ENCODE peak calls at places on chromosomes 16 and 17, in nine cellular contexts. Y, J, Q, C, F, W, M, A and X are unnamed samples.

GRCh38 chr17:63626551-63627228 is 4.5 kb downstream of the MAP3K3 start:
- DNase-seq in Y (no peak), F (no peak), J (no peak), W (no peak), M (no peak), Q (no peak), C (no peak), A (peak; percentile 34), X (no peak)

GRCh38 chr17:45672301-45672700 is 111.8 kb upstream of the CRHR1 start:
- DNase-seq in M (no peak), A (no peak), Y (no peak), Q (no peak), W (peak; percentile 61), C (no peak), F (no peak), J (no peak), X (no peak)

GRCh38 chr17:77049440-77049839 is 91.3 kb upstream of the SEC14L1 start:
- DNase-seq in M (no peak), F (no peak), Y (no peak), J (no peak), W (no peak), A (no peak), Q (no peak), C (no peak), X (no peak)

GRCh38 chr17:75260679-75261335 is 599 bp downstream of the GGA3 start:
- DNase-seq in C (no peak), Y (no peak), F (no peak), J (no peak), W (no peak), M (no peak), Q (no peak), A (peak; percentile 24), X (no peak)

GRCh38 chr17:61314368-61315078 is 85.1 kb upstream of the TBX2 start:
- DNase-seq in Y (no peak), F (peak; percentile 54), C (peak; percentile 50), J (no peak), A (peak; percentile 60), Q (no peak), M (no peak), W (peak; percentile 52), X (peak; percentile 95)

GRCh38 chr17:77445908-77446535 is 305.3 kb downstream of the SEC14L1 start:
- DNase-seq in J (no peak), Y (peak; percentile 93), F (no peak), Q (no peak), M (no peak), W (no peak), C (no peak), A (peak; percentile 56), X (no peak)

GRCh38 chr16:58198739-58199411 is 969 bp upstream of the CSNK2A2 start:
- DNase-seq in F (no peak), M (no peak), Y (no peak), Q (no peak), A (no peak), C (no peak), W (peak; percentile 47), J (no peak), X (no peak)

GRCh38 chr17:21505819-21506815 is 130.0 kb downstream of the KCNJ12 start:
- DNase-seq in C (no peak), W (peak; percentile 45), F (no peak), A (no peak), Y (no peak), Q (no peak), M (no peak), J (no peak), X (no peak)

GRCh38 chr16:69179255-69180010 is 7.5 kb upstream of the SNTB2 start:
- DNase-seq in M (no peak), Y (no peak), C (peak; percentile 55), W (no peak), F (peak; percentile 95), J (peak; percentile 89), A (peak; percentile 84), Q (no peak), X (no peak)

GRCh38 chr17:45409659-45410076 is 23.0 kb downstream of the ARHGAP27 start:
- DNase-seq in M (no peak), J (no peak), Q (no peak), W (peak; percentile 59), C (no peak), Y (peak; percentile 83), F (no peak), A (no peak), X (no peak)

GRCh38 chr17:40134184-40134583 is 6.2 kb upstream of the CASC3 start:
- DNase-seq in W (no peak), F (no peak), J (no peak), A (no peak), Q (no peak), C (no peak), M (no peak), Y (no peak), X (no peak)

GRCh38 chr17:80795737-80796136 is 195.9 kb upstream of the CHMP6 start:
- DNase-seq in J (peak; percentile 74), W (peak; percentile 38), Q (no peak), M (no peak), Y (peak; percentile 80), C (peak; percentile 71), F (peak; percentile 77), A (no peak), X (peak; percentile 63)

GRCh38 chr17:55321507-55322064 is 56.8 kb downstream of the HLF start:
- DNase-seq in J (no peak), C (no peak), F (no peak), M (no peak), Y (no peak), W (peak; percentile 2), Q (no peak), A (no peak), X (no peak)

GRCh38 chr17:50547035-50547735 is at the start of gene SPATA20:
- DNase-seq in W (peak; percentile 98), J (peak; percentile 96), F (peak; percentile 91), A (peak; percentile 84), C (peak; percentile 93), M (peak; percentile 29), Y (peak; percentile 96), Q (peak; percentile 92), X (peak; percentile 92)
- H3K27ac ChIP-seq in W (no peak within 1 kb of the TSS), J (peak within 1 kb of the TSS; percentile 84), F (peak within 1 kb of the TSS; percentile 34), A (peak within 1 kb of the TSS; percentile 65), C (peak within 1 kb of the TSS; percentile 78), M (peak within 1 kb of the TSS; percentile 81), Y (peak within 1 kb of the TSS; percentile 89), Q (no peak within 1 kb of the TSS), X (peak within 1 kb of the TSS; percentile 89)

DNA sequence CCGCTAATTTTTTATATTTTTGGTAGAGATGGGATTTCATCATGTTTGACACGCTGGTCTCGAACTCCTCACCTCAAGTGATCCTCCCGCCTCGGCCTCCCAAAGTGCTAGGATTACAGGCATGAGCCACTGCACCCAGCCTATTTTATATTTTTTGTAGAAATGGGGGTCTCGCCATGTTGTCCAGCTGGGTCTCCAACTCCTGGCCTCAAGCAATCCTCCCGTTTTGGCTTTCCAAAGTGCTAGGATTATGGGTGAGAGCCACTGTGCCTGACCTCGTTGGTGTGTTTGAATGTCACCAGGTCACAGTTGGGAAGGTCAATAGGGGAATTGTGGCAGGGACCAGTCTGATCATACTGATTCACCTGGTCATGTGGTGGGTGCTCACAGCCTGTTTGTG is 56.7 kb upstream of the NKD1 start:
- DNase-seq in C (no peak), J (no peak), Y (no peak), F (no peak), W (peak; percentile 2), M (no peak), A (no peak), Q (no peak), X (no peak)
- H3K4me3 ChIP-seq in C (no peak overlapping the region), J (no peak overlapping the region), Y (no peak overlapping the region), F (no peak overlapping the region), W (no peak overlapping the region), M (no peak overlapping the region), A (no peak overlapping the region), Q (no peak overlapping the region), X (no peak overlapping the region)

DNA sequence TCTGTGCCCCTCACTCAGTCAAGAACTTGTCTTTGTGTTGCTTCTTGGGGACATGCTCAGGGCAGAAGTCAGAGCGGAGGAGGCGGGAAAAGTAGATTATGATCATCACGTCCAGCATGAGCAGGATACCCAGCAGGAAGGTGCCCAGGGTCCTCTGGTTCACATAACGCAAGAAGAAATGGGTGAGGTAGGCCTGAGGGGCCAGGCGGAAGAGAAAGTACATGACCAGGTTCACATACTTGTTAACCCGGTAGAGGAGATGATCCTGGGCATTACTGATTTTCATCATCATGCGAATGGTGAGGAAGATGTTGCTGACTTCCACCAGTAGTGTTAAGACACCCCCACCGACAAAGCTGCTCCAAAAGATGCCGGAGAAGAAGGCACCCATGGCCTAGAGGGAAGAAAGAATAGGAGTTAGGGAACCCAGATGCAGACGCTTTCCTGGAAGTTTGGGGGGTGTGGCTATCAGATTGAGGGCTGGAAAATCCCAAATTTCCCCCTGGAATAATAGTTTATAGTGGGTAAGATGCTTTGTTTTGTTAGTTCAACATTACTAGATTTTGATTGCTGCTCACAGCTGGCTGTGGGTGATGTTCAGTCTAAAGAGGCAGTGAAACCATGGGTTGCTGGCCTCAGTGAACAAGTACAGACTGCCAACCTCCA is 1.4 kb downstream of the TLCD1 start:
- DNase-seq in F (no peak), W (peak; percentile 75), Y (no peak), Q (no peak), C (no peak), A (no peak), M (no peak), J (no peak), X (no peak)
- H3K27ac ChIP-seq in F (no peak overlapping the region), W (no peak overlapping the region), Y (no peak overlapping the region), Q (peak overlapping the region; percentile 89), C (no peak overlapping the region), A (no peak overlapping the region), M (peak overlapping the region; percentile 98), J (peak overlapping the region; percentile 99), X (no peak overlapping the region)

DNA sequence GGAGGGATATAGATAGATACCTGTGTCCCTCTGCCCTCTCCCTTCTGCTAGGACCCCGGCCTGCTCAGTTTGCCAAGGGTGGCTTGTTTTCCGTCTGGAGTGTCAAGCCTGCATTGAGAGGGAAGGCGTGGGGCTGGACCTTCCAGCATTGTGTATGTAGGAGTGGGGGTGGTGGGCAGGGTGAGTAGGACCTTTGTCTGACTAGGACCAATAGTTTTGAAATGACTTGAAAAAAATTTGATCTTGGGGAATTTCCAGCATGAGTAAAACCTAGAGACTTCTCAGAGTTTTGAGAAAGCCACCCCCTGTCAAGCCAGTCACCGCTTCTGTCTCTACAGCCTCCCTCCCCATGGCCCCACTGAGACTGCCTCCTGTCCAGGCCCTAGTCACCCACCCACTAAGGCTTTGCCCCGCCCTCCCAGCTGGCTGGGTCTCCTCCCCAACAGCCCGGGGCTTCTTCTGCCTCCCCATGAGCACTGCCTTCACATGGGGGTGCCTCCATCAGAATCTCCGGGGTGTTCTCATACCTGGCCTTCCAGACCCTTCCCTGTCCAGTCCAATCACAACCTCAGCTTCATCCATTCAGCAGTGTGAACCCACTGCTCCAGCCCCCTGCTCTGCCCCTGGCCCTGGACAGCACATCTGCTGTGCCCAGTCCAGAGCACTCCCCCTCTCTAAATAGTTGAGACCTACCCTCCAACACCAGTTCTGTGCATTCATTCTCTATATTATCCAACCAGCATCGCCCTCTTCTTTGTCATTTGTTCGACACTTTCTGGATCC is 207.0 kb downstream of the MSI2 start:
- DNase-seq in Q (no peak), Y (no peak), A (peak; percentile 95), J (no peak), C (no peak), F (no peak), W (no peak), M (no peak), X (no peak)
- H3K4me3 ChIP-seq in Q (no peak overlapping the region), Y (no peak overlapping the region), A (no peak overlapping the region), J (no peak overlapping the region), C (no peak overlapping the region), F (no peak overlapping the region), W (no peak overlapping the region), M (no peak overlapping the region), X (no peak overlapping the region)

GRCh38 chr17:20008242-20009051 is 712 bp upstream of the SPECC1 start:
- DNase-seq in C (peak; percentile 35), Y (peak; percentile 86), W (peak; percentile 86), M (no peak), F (no peak), Q (no peak), J (no peak), A (no peak), X (peak; percentile 78)
- H3K27ac ChIP-seq in C (peak overlapping the region; percentile 86), Y (no peak overlapping the region), W (no peak overlapping the region), M (peak overlapping the region; percentile 87), F (no peak overlapping the region), Q (no peak overlapping the region), J (no peak overlapping the region), A (no peak overlapping the region), X (peak overlapping the region; percentile 80)